ENCODE peak calls at places on chromosomes 3 and 15, in five cellular contexts. Z is RWPE2, P is transverse colon, G is psoas muscle, K is breast epithelium. L is an unnamed sample.

GRCh38 chr15:36335659-36336058 is 243.8 kb upstream of the CDIN1 start:
- DNase-seq in Z (no peak), P (no peak), G (no peak), K (no peak), L (no peak)

GRCh38 chr3:180018588-180018987 is 18.1 kb downstream of the PEX5L start:
- DNase-seq in Z (no peak), P (no peak), G (no peak), K (no peak), L (no peak)

GRCh38 chr3:170695486-170696069 is 109.7 kb upstream of the SLC7A14 start:
- DNase-seq in Z (no peak), P (no peak), G (no peak), K (no peak), L (no peak)

GRCh38 chr3:101138817-101139216 is 145.6 kb upstream of the ABI3BP start:
- DNase-seq in Z (no peak), P (no peak), G (no peak), K (no peak), L (no peak)

GRCh38 chr3:20097015-20097414 is 56.8 kb downstream of the KAT2B start:
- DNase-seq in Z (no peak), P (no peak), G (no peak), K (no peak), L (no peak)

GRCh38 chr3:69181592-69182211 is 59.3 kb upstream of the LMOD3 start:
- DNase-seq in Z (no peak), P (peak; percentile 20), G (no peak), K (no peak), L (no peak)

GRCh38 chr3:54964081-54964480 is 36.2 kb upstream of the LRTM1 start:
- DNase-seq in Z (no peak), P (no peak), G (no peak), K (no peak), L (no peak)

GRCh38 chr3:24156466-24156865 is 211.4 kb downstream of the NR1D2 start:
- DNase-seq in Z (no peak), P (no peak), G (no peak), K (no peak), L (no peak)

GRCh38 chr3:16173696-16174355 is 654 bp upstream of the GALNT15 start:
- DNase-seq in Z (no peak), P (no peak), G (no peak), K (no peak), L (no peak)
- H3K4me3 ChIP-seq in Z (no peak overlapping the region), P (no peak overlapping the region), G (peak overlapping the region; percentile 55), K (peak overlapping the region; percentile 43), L (no peak overlapping the region)

DNA sequence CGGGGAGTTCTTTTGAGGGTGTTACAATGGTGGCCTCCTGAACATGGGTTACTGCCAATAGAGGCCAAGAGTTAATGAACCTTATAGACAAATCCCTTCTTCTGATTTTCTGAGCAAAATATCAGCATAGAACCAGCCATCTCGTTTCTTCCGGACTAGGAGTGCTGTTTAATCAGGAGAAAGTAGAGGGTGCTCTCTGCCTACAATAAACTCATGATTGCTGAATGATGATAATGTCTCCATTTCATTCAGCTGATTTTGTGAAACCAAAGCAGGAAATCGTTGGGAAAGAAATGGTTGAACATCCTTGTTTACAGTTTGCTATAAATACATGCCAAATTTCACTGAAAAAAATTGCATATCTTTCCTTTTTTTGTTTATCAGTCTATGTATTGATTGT is 142.8 kb upstream of the PLSCR5 start:
- DNase-seq in Z (no peak), P (no peak), G (no peak), K (no peak), L (no peak)
- TF ChIP-seq CTCF in Z (peak; percentile 59), P (no peak), G (no peak), K (peak; percentile 9), L (no peak)

DNA sequence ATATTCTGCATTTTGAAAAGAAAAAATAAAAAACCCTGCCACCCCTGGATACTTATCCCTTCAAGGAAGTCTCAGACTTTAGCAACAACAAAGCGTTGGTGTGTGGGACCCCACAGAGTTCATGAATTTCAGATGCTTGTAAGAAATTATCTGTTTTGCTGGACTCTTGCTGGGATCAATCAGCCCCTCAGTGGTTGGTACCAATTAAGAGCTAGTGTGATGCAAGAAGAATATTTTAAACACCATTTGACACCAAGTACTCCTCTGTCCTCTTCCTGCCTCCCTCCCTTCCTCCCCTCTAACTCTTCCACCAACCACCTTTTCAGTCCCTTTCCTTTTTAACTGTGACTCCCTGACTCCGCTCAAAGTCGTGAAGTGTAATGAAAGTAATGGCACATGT is 51.5 kb downstream of the SST start:
- DNase-seq in Z (no peak), P (no peak), G (no peak), K (no peak), L (no peak)
- H3K9me3 ChIP-seq in Z (no peaks in the 10 kb centered on the region), P (no peaks in the 10 kb centered on the region), G (no peaks in the 10 kb centered on the region), K (no peaks in the 10 kb centered on the region), L (no peaks in the 10 kb centered on the region)

GRCh38 chr15:79505956-79506355 is 73.8 kb downstream of the MINAR1 start:
- DNase-seq in Z (no peak), P (no peak), G (no peak), K (no peak), L (no peak)
- H3K4me3 ChIP-seq in Z (no peak overlapping the region), P (no peak overlapping the region), G (no peak overlapping the region), K (no peak overlapping the region), L (no peak overlapping the region)

DNA sequence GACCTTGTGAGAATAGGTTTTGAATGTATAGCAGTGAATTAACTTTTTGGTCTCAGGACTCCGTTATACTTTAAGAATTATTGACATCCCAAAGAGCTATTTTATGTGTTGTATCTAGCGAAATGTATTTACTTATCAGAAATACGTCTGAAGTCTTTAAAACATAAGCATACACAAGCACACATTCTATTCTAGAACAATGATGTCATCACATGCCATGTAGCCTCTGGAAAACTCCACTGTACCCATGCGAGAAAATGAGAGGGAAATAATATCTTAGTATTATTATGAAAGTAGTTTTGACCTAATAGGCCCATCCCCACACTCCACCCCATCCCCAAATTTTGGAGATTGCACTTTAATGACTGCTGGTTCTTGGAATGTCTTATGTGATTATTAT is 1.5 kb downstream of the POLR2M start:
- DNase-seq in Z (no peak), P (no peak), G (no peak), K (no peak), L (no peak)
- TF ChIP-seq CTCF in Z (no peak), P (no peak), G (no peak), K (no peak), L (no peak)

GRCh38 chr15:22229971-22230815 is 149.9 kb downstream of the OR4M2 start:
- DNase-seq in Z (peak; percentile 65), P (no peak), G (no peak), K (no peak), L (no peak)
- H3K9me3 ChIP-seq in Z (no peaks in the 10 kb centered on the region), P (no peaks in the 10 kb centered on the region), G (peaks cover 3% of the 10 kb centered on the region), K (no peaks in the 10 kb centered on the region), L (no peaks in the 10 kb centered on the region)

DNA sequence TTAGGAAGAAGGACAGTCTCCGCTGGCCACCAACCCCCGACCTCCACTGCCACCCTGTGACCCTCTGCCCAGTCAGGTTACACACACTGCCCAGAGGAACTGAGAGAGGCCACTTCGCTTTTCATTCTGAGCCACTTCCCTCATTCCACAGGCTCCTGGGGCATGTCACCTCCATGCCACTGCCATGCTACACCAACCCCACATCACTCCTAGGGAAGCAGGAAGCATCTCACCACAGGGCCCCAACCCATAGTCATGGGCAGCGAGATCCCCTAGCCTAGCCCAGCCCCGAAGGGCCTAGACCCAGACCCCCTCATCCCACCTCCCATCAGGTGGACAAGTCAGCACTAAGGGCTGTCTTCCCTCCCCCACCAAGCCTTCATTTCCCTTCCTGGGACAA is 1.4 kb downstream of the PLCB2 start:
- DNase-seq in Z (peak; percentile 54), P (no peak), G (no peak), K (no peak), L (no peak)
- H3K4me3 ChIP-seq in Z (no peak overlapping the region), P (no peak overlapping the region), G (peak overlapping the region; percentile 43), K (no peak overlapping the region), L (no peak overlapping the region)